ENCODE peak calls at places on chromosomes 6 and 20, in five cellular contexts. Z is sigmoid colon; E is Calu3; S is stimulated activated naive CD8-positive, alpha-beta T cell treated with anti-CD3 and anti-CD28 coated beads, Interleukin-15, amount 100 ng/mL, for 72 hours; T is pancreas. B is an unnamed sample.

GRCh38 chr20:33862709-33863403 is 51.7 kb downstream of the CHMP4B start:
- DNase-seq in Z (peak), S (peak), T (no peak), E (peak), B (peak)

GRCh38 chr6:159713984-159714383 is 13.3 kb upstream of the WTAP start:
- DNase-seq in Z (no peak), E (no peak), S (no peak), T (no peak), B (no peak)

GRCh38 chr6:81774542-81774941 is 22.1 kb upstream of the TENT5A start:
- DNase-seq in E (no peak), T (no peak), S (no peak), Z (no peak), B (no peak)

GRCh38 chr6:162533009-162533400 is 194.6 kb downstream of the PRKN start:
- DNase-seq in Z (no peak), T (no peak), E (no peak), S (no peak), B (no peak)

GRCh38 chr6:29887330-29887818 is 55.0 kb upstream of the HLA-A start:
- DNase-seq in T (no peak), E (peak), Z (peak), S (peak), B (no peak)

GRCh38 chr6:168277274-168277669 is 42.3 kb downstream of the DACT2 start:
- DNase-seq in S (no peak), Z (no peak), T (peak), E (no peak), B (no peak)

GRCh38 chr6:37623666-37624065 is 74.0 kb downstream of the MDGA1 start:
- DNase-seq in Z (peak), T (no peak), S (no peak), E (no peak), B (no peak)

GRCh38 chr20:371755-372542 is 8.6 kb upstream of the TRIB3 start:
- DNase-seq in E (peak), Z (peak), S (no peak), T (peak), B (peak)

GRCh38 chr20:54140927-54141566 is 32.7 kb downstream of the CYP24A1 start:
- DNase-seq in S (no peak), E (peak), Z (no peak), T (no peak), B (no peak)

GRCh38 chr6:2753743-2754142 is 3.0 kb upstream of the MYLK4 start:
- DNase-seq in Z (no peak), S (no peak), E (no peak), T (no peak), B (no peak)

GRCh38 chr20:47568019-47568418 is 66.3 kb downstream of the NCOA3 start:
- DNase-seq in T (no peak), S (no peak), Z (peak), E (peak), B (no peak)

GRCh38 chr6:7157752-7158616 is 50.2 kb downstream of the RREB1 start:
- DNase-seq in S (no peak), E (no peak), Z (no peak), T (no peak), B (no peak)

GRCh38 chr6:135116566-135116965 is 61.9 kb upstream of the HBS1L start:
- DNase-seq in Z (no peak), E (no peak), T (no peak), S (no peak), B (no peak)

GRCh38 chr6:17506962-17507361 is 93.1 kb upstream of the FAM8A1 start:
- DNase-seq in T (no peak), S (no peak), Z (no peak), E (no peak), B (no peak)

GRCh38 chr6:40550096-40550731 is 37.0 kb downstream of the LRFN2 start:
- DNase-seq in T (no peak), E (peak), S (peak), Z (no peak), B (no peak)

GRCh38 chr20:63260943-63261807 is 6.9 kb upstream of the NKAIN4 start:
- DNase-seq in S (no peak), Z (no peak), T (no peak), E (no peak), B (no peak)

GRCh38 chr20:47141941-47142781 is 214.3 kb downstream of the ZMYND8 start:
- DNase-seq in T (no peak), S (no peak), E (peak), Z (no peak), B (no peak)

GRCh38 chr6:21137708-21138358 is 455.7 kb upstream of the SOX4 start:
- DNase-seq in E (no peak), Z (no peak), T (no peak), S (no peak), B (no peak)

GRCh38 chr6:136415351-136416005 is 125.8 kb upstream of the BCLAF1 start:
- DNase-seq in E (no peak), Z (no peak), S (no peak), T (no peak), B (no peak)

GRCh38 chr20:57061058-57061900 is 205.2 kb downstream of the BMP7 start:
- DNase-seq in E (peak), S (no peak), T (no peak), Z (peak), B (peak)